ENCODE peak calls at places on chromosomes 11 and 22, in four cellular contexts. V is A549, E is suprapubic skin, D is GM12878. Y is an unnamed sample. For H3K4me1, the result is how much of the 10 kb centered on the place peaks cover.

GRCh38 chr11:74015919-74016684 is 7.2 kb upstream of the UCP3 start:
- DNase-seq in V (no peak), E (no peak), D (no peak), Y (no peak)

GRCh38 chr11:105168457-105168856 is 28.9 kb upstream of the CARD18 start:
- DNase-seq in V (no peak), E (no peak), D (no peak), Y (no peak)

GRCh38 chr11:76599041-76600013 is 71.2 kb downstream of the LRRC32 start:
- DNase-seq in V (no peak), E (peak), D (no peak), Y (no peak)

GRCh38 chr11:90500922-90501568 is 278.2 kb upstream of the CHORDC1 start:
- DNase-seq in V (no peak), E (no peak), D (no peak), Y (no peak)

GRCh38 chr22:32044913-32045312 is 1.9 kb downstream of the SLC5A1 start:
- DNase-seq in V (no peak), E (no peak), D (no peak), Y (no peak)

GRCh38 chr11:128179512-128179911 is 407.8 kb downstream of the ETS1 start:
- DNase-seq in V (no peak), E (no peak), D (no peak), Y (no peak)

GRCh38 chr11:67648140-67648795 is 2.3 kb downstream of the ACY3 start:
- DNase-seq in V (peak), E (no peak), D (no peak), Y (no peak)

GRCh38 chr11:10878408-10879214 is 20.8 kb upstream of the ZBED5 start:
- DNase-seq in V (peak), E (no peak), D (peak), Y (no peak)

GRCh38 chr11:69301491-69302401 is 7.8 kb downstream of the MYEOV start:
- DNase-seq in V (peak), E (peak), D (no peak), Y (no peak)

GRCh38 chr11:34302046-34302921 is 55.5 kb downstream of the ABTB2 start:
- DNase-seq in V (no peak), E (no peak), D (peak), Y (no peak)

GRCh38 chr11:9573775-9574555 is 495 bp downstream of the WEE1 start:
- DNase-seq in V (peak), E (peak), D (no peak), Y (no peak)

GRCh38 chr11:74820763-74821162 is 72.1 kb downstream of the RNF169 start:
- DNase-seq in V (no peak), E (no peak), D (no peak), Y (no peak)

GRCh38 chr11:72685560-72686480 is 11.6 kb upstream of the PDE2A start:
- DNase-seq in V (no peak), E (no peak), D (no peak), Y (peak)

GRCh38 chr11:125452125-125452470 is 44.0 kb downstream of the FEZ1 start:
- DNase-seq in V (no peak), E (no peak), D (no peak), Y (no peak)

GRCh38 chr22:41499624-41500280 is 30.8 kb downstream of the ACO2 start:
- DNase-seq in V (no peak), E (no peak), D (no peak), Y (no peak)

GRCh38 chr22:45324186-45324775 is 14.5 kb downstream of the FAM118A start:
- DNase-seq in V (no peak), E (no peak), D (no peak), Y (no peak)

GRCh38 chr22:45320326-45320976 is 10.7 kb downstream of the FAM118A start:
- DNase-seq in V (no peak), E (no peak), D (no peak), Y (no peak)

GRCh38 chr22:45322873-45323525 is 13.3 kb downstream of the FAM118A start:
- DNase-seq in V (no peak), E (no peak), D (no peak), Y (no peak)

GRCh38 chr22:45321827-45322226 is 12.1 kb downstream of the FAM118A start:
- DNase-seq in V (no peak), E (no peak), D (no peak), Y (no peak)

GRCh38 chr22:45323695-45324094 is 14.0 kb downstream of the FAM118A start:
- DNase-seq in V (no peak), E (no peak), D (no peak), Y (no peak)
- TF ChIP-seq POLR2A in V (no peak), E (no peak), D (no peak), Y (no peak)

DNA sequence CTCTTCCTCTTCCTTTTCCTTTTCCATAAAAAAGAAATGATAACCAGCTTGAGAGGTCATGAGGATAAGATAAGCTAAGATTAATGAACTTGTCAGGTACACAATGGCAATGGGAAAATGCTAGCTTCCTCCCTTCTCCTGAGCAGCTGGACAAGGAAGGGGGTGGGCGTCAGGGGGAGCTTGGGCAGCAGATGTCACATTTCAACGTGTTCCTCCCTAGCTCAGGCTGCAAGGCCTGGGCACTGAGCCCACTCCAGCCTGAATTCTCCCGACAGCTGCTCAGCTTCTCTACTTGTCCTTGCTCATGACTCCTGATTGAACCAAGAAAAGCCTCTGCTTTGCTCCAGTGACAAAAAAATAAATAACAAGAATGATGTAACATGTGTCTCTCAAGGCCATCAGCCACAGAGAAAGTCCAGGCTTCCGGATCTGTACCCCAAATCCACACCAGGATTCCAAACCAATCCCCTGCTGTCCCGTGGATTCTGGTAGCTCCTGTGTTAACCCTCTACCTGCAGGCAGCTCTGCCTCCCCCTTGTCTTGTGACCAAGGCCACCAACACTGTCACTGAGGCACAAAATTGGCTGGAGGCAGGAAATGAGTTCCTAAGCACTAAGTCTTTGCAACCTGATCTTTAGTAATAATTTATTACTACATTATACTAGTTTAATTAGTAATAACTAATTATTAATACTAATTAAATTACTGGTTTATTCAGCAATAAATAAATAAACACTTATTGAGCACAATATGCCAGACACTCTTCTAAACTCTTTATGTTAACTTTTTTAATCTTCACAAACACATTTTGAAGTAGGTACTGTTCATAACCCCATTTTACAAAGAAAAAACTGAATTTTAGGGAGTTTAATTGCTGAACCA is 146.5 kb downstream of the CCDC34 start:
- DNase-seq in V (no peak), E (no peak), D (no peak), Y (peak)
- H3K4me1 ChIP-seq in V (half or more), E (under half), D (under half), Y (under half)

GRCh38 chr22:26404851-26405357 is 24.2 kb upstream of the ASPHD2 start:
- DNase-seq in V (no peak), E (no peak), D (no peak), Y (no peak)
- TF ChIP-seq EP300 in V (no peak), E (no peak), D (no peak), Y (no peak)

GRCh38 chr11:1832181-1832988 is 2.4 kb upstream of the SYT8 start:
- DNase-seq in V (peak), E (no peak), D (no peak), Y (peak)

GRCh38 chr11:1832989-1833365 is 1.8 kb upstream of the SYT8 start:
- DNase-seq in V (no peak), E (no peak), D (no peak), Y (peak)

GRCh38 chr11:1834791-1835670 is at the start of gene SYT8:
- DNase-seq in V (no peak), E (no peak), D (no peak), Y (peak)

GRCh38 chr11:1835671-1836010 is 851 bp downstream of the SYT8 start:
- DNase-seq in V (no peak), E (no peak), D (no peak), Y (no peak)

DNA sequence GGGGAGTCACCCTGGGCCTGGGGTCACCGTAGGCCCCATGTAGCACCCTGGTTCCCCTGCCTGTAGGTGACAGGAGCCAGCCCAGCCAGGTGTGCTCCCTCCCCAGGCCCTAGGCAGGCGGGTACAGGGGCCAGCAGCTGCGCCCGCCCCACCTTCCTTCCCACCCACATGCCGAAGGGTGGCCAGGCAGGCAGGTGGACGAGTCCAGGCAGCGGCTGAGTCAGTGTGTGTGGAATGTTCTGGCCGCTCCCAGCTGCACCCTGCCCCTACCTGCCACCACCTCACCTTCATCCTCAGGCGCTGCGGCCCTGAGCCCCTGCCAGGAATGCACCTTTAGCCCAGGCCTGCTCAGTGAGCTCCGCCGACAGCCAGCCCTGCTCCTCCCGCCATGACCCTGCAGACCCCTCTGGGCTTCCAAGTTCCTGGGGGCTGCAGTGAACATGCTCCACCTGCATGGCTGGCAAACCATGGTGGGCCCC is 619 bp upstream of the SYT8 start:
- DNase-seq in V (no peak), E (no peak), D (no peak), Y (peak)
- TF ChIP-seq POLR2A in V (no peak), E (no peak), D (no peak), Y (no peak)

GRCh38 chr22:25064894-25065560 is 112.5 kb downstream of the KIAA1671 start:
- DNase-seq in V (no peak), E (no peak), D (no peak), Y (no peak)
- H3K4me1 ChIP-seq in V (under half), E (under half), D (under half), Y (under half)

DNA sequence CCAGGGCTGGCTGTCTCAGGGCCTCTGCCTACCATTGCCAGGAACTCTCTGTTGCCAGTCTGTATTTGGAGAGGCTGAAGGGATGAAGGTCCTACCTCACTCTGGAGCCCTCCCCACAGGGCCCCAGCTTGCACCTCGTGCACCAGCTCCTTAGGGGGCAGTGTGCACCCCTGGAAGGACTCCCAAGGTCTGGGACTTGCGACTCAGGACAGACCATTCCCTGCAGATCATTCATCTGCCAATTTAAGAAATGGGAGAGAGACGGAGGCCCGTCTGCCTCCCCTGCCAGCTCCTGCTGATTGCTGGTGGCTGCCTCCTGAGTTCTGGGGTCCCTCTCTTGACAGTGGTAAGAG is 27.5 kb upstream of the MALAT1 start:
- DNase-seq in V (peak), E (no peak), D (no peak), Y (peak)
- TF ChIP-seq EP300 in V (no peak), E (no peak), D (no peak), Y (no peak)

DNA sequence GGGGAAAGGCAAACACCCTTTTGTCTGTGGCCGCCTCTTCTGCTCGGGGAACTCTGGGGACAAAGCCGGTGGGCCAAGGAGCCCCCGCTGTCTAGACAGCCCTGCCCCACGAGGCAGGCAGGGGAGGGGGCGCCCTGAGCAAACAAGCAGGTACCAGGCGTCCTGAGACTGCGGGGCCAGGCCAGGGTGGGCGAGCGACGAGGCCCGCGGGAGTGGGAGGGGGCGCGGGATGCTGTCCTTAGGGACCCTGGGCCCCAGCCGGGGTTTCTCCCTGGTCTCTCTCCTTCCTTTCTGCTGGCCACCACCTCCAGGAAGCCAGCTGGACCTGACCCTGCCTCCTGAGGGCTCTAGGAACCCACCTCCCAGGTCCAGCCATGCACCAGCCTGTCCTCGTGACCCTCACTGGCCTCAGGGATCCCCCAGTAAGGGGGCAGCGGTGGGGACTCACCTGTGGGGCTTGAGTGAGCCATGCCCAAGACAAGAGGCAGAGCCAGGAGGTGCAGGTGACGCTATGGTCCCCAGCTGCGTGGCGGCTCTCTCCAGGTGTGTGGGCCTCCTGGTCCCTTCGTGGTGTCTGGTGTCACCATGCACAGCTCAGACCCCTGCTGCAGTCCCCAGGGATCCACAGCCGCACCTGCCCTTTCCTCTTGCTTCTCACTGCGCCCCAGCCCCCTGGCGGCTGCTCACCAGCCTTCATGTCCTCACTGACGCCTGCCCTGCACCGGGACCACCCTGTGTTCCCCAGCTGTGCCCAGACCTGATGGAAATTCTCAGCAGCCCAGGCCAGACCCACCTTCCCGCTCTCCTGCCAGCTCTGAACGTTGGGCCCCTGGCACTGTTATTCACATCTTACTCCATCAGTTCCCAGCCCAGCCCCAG is 26.5 kb upstream of the MUC5AC start:
- DNase-seq in V (no peak), E (no peak), D (no peak), Y (no peak)
- TF ChIP-seq POLR2A in V (no peak), E (no peak), D (no peak), Y (no peak)

GRCh38 chr11:86805873-86806310 is 5.5 kb downstream of the PRSS23 start:
- DNase-seq in V (no peak), E (no peak), D (peak), Y (no peak)
- H3K4me1 ChIP-seq in V (half or more), E (under half), D (under half), Y (under half)

GRCh38 chr11:83072689-83073242 is 1.1 kb upstream of the RAB30 start:
- DNase-seq in V (no peak), E (no peak), D (no peak), Y (no peak)

GRCh38 chr11:83070878-83071640 is 638 bp downstream of the RAB30 start:
- DNase-seq in V (peak), E (no peak), D (no peak), Y (peak)

GRCh38 chr11:83073248-83073647 is 1.6 kb upstream of the RAB30 start:
- DNase-seq in V (no peak), E (no peak), D (no peak), Y (no peak)

GRCh38 chr11:83070044-83070877 is 1.4 kb downstream of the RAB30 start:
- DNase-seq in V (no peak), E (no peak), D (no peak), Y (no peak)

DNA sequence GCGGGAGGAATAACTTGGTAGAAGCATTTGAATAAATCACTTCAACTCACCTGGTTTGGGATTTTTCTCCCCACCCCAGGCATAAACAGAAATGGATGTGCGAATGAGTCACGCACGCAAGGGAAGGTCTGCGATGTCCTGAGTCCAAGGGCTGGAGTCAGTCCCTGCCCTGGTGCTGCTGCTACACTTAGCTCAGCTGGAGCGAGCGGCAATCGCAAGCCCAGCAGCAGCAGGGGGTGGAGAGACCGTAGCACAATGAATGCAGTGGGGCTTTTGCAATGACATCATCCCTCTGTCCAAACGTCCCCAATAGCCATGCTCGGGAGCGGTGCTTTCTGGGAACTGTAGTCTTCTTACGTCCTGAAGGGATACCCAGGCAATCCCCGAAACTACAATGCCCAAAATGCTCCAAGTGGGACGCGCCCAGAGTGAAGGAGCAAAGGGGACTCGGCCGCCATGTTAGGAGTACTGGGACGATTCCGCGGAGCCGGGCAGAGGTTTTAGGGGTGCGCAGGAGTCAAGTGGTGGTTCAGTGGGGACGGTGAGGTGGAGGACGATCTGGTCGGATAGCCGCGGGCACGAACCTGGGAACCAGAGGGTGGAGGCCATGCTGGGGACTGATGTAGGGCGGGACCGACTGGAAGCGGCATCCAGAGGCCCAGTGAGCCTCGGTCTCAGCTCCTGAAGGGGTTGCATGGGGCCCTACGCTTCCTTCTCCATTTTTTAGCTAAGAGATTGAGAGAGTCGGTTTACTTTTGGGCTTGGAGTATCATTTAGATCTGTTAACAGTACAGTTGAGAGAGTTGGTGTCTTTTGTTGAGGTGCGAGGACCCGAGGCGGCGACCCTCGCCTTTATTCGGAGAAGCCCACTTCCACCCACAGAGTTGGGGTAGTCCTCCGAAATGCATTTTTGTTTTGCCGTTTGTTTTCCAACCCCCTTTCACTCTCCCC is at the start of gene RAB30:
- DNase-seq in V (peak), E (peak), D (peak), Y (peak)
- TF ChIP-seq EP300 in V (no peak), E (no peak), D (no peak), Y (peak)

GRCh38 chr11:3368199-3368598 is 10.7 kb downstream of the ZNF195 start:
- DNase-seq in V (no peak), E (no peak), D (no peak), Y (no peak)
- TF ChIP-seq POLR2A in V (no peak), E (no peak), D (no peak), Y (no peak)

Y was measured in ovary.